ENCODE peak calls at places on chromosomes 3 and 15, in four cellular contexts. One of them, this sample, is unnamed.

GRCh38 chr15:68316061-68316804 is 38.7 kb downstream of the FEM1B start:
- ATAC-seq in Panc1: peak; percentile 67
- ATAC-seq in upper lobe of left lung: no peak
- ATAC-seq in K562: peak; percentile 83
- ATAC-seq in this sample: no peak

GRCh38 chr3:128788268-128788869 is 62.4 kb downstream of the RAB7A start:
- ATAC-seq in Panc1: no peak
- ATAC-seq in upper lobe of left lung: no peak
- ATAC-seq in K562: no peak
- ATAC-seq in this sample: no peak

GRCh38 chr3:38627956-38628355 is 21.5 kb downstream of the SCN5A start:
- ATAC-seq in Panc1: peak; percentile 55
- ATAC-seq in upper lobe of left lung: no peak
- ATAC-seq in K562: peak; percentile 93
- ATAC-seq in this sample: no peak

GRCh38 chr15:27573800-27574485 is 525.2 kb downstream of the OCA2 start:
- ATAC-seq in Panc1: no peak
- ATAC-seq in upper lobe of left lung: no peak
- ATAC-seq in K562: no peak
- ATAC-seq in this sample: no peak

GRCh38 chr15:78914027-78914764 is 30.6 kb downstream of the CTSH start:
- ATAC-seq in Panc1: peak; percentile 43
- ATAC-seq in upper lobe of left lung: peak; percentile 74
- ATAC-seq in K562: peak; percentile 58
- ATAC-seq in this sample: peak; percentile 64

GRCh38 chr15:31398677-31399260 is 72.1 kb downstream of the KLF13 start:
- ATAC-seq in Panc1: no peak
- ATAC-seq in upper lobe of left lung: no peak
- ATAC-seq in K562: no peak
- ATAC-seq in this sample: no peak

GRCh38 chr3:86481031-86481430 is 509.9 kb downstream of the VGLL3 start:
- ATAC-seq in Panc1: no peak
- ATAC-seq in upper lobe of left lung: no peak
- ATAC-seq in K562: no peak
- ATAC-seq in this sample: no peak

GRCh38 chr3:99286266-99286845 is 352.0 kb upstream of the COL8A1 start:
- ATAC-seq in Panc1: no peak
- ATAC-seq in upper lobe of left lung: no peak
- ATAC-seq in K562: no peak
- ATAC-seq in this sample: no peak

GRCh38 chr15:68431792-68432401 is at the start of gene ITGA11:
- ATAC-seq in Panc1: peak; percentile 83
- ATAC-seq in upper lobe of left lung: peak; percentile 89
- ATAC-seq in K562: no peak
- ATAC-seq in this sample: peak; percentile 79

DNA sequence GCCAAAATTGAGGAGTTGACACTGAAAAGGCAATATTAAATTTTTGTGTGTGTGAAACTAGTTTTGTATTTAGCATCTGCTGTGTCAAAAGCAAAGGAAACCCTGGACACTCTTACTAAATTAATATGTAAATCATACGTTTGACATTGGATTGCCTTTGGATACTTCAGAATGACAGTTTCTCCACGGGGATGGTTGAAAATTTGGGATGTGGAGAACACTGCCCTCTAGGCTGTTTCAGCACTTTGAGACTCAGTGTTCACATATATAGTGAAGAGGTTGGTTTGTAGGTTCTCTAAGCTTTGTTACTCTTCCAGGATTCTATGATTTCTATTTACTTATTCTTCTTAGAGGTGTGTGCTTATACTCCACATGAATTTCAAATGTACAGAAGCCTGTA is 3.0 kb downstream of the ROBO2 start:
- ATAC-seq in Panc1: no peak
- ATAC-seq in upper lobe of left lung: no peak
- ATAC-seq in K562: no peak
- ATAC-seq in this sample: no peak
- TF ChIP-seq CTCF in Panc1: peak; percentile 15
- TF ChIP-seq CTCF in upper lobe of left lung: no peak
- TF ChIP-seq CTCF in K562: no peak
- TF ChIP-seq CTCF in this sample: no peak

GRCh38 chr3:43163895-43164493 is 58.1 kb upstream of the POMGNT2 start:
- ATAC-seq in Panc1: no peak
- ATAC-seq in upper lobe of left lung: no peak
- ATAC-seq in K562: no peak
- ATAC-seq in this sample: no peak
- TF ChIP-seq POLR2AphosphoS5 in Panc1: no peak
- TF ChIP-seq POLR2AphosphoS5 in upper lobe of left lung: no peak
- TF ChIP-seq POLR2AphosphoS5 in K562: no peak
- TF ChIP-seq POLR2AphosphoS5 in this sample: no peak

GRCh38 chr15:98039596-98039995 is 79.1 kb downstream of the ARRDC4 start:
- ATAC-seq in Panc1: no peak
- ATAC-seq in upper lobe of left lung: no peak
- ATAC-seq in K562: no peak
- ATAC-seq in this sample: no peak

GRCh38 chr15:98043160-98044059 is 82.9 kb downstream of the ARRDC4 start:
- ATAC-seq in Panc1: no peak
- ATAC-seq in upper lobe of left lung: peak; percentile 28
- ATAC-seq in K562: peak; percentile 37
- ATAC-seq in this sample: no peak
- TF ChIP-seq CTCF in Panc1: no peak
- TF ChIP-seq CTCF in upper lobe of left lung: no peak
- TF ChIP-seq CTCF in K562: peak; percentile 10
- TF ChIP-seq CTCF in this sample: no peak

GRCh38 chr3:16884748-16885587 is at the start of gene PLCL2:
- ATAC-seq in Panc1: peak; percentile 66
- ATAC-seq in upper lobe of left lung: peak; percentile 76
- ATAC-seq in K562: peak; percentile 73
- ATAC-seq in this sample: peak; percentile 35
- TF ChIP-seq POLR2AphosphoS5 in Panc1: no peak
- TF ChIP-seq POLR2AphosphoS5 in upper lobe of left lung: no peak
- TF ChIP-seq POLR2AphosphoS5 in K562: no peak
- TF ChIP-seq POLR2AphosphoS5 in this sample: no peak

DNA sequence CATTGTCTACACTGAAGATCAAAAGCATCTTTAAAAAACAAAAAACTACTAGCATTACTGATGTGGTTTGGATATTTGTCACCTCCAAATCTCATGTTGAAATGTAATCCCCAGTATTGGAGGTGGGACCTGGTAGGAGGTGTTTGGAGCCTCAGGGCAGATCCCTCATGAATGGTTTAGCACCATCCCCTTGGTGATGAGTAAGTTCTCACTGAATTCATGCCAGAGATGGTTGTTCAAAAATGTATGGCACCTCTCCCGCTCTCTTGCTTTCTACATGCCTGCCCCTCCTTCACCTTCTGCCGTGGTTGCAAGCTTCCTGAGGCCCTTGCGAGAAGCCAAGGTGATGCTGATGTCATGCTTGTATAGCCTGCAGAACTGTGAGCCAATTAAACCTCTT is 136.6 kb upstream of the FHIT start:
- ATAC-seq in Panc1: no peak
- ATAC-seq in upper lobe of left lung: no peak
- ATAC-seq in K562: no peak
- ATAC-seq in this sample: no peak
- TF ChIP-seq CTCF in Panc1: no peak
- TF ChIP-seq CTCF in upper lobe of left lung: no peak
- TF ChIP-seq CTCF in K562: no peak
- TF ChIP-seq CTCF in this sample: no peak